ENCODE peak calls at places on chromosomes 7 and 10, in four cellular contexts. One of them, this sample, is unnamed. For H3K4me1, the result is how much of the 10 kb centered on the place peaks cover.

GRCh38 chr7:40944981-40945585 is 757.8 kb downstream of the INHBA start:
- DNase-seq in upper lobe of right lung: no peak
- DNase-seq in CD8-positive, alpha-beta T cell: no peak
- DNase-seq in cardiac muscle cell: no peak
- DNase-seq in this sample: no peak

GRCh38 chr10:63627881-63628296 is 106.7 kb downstream of the REEP3 start:
- DNase-seq in upper lobe of right lung: no peak
- DNase-seq in CD8-positive, alpha-beta T cell: no peak
- DNase-seq in cardiac muscle cell: no peak
- DNase-seq in this sample: no peak

GRCh38 chr7:11758627-11759111 is 73.3 kb downstream of the THSD7A start:
- DNase-seq in upper lobe of right lung: no peak
- DNase-seq in CD8-positive, alpha-beta T cell: no peak
- DNase-seq in cardiac muscle cell: no peak
- DNase-seq in this sample: no peak

GRCh38 chr10:88194041-88194887 is 330.8 kb downstream of the PTEN start:
- DNase-seq in upper lobe of right lung: no peak
- DNase-seq in CD8-positive, alpha-beta T cell: peak
- DNase-seq in cardiac muscle cell: no peak
- DNase-seq in this sample: no peak

GRCh38 chr10:123521556-123521955 is 144.6 kb upstream of the GPR26 start:
- DNase-seq in upper lobe of right lung: no peak
- DNase-seq in CD8-positive, alpha-beta T cell: no peak
- DNase-seq in cardiac muscle cell: no peak
- DNase-seq in this sample: no peak

GRCh38 chr10:18332048-18332447 is 191.8 kb downstream of the CACNB2 start:
- DNase-seq in upper lobe of right lung: no peak
- DNase-seq in CD8-positive, alpha-beta T cell: no peak
- DNase-seq in cardiac muscle cell: peak
- DNase-seq in this sample: no peak

GRCh38 chr10:25028711-25029110 is 12.3 kb downstream of the THNSL1 start:
- DNase-seq in upper lobe of right lung: no peak
- DNase-seq in CD8-positive, alpha-beta T cell: no peak
- DNase-seq in cardiac muscle cell: no peak
- DNase-seq in this sample: no peak

GRCh38 chr7:22591271-22591670 is 91.3 kb upstream of the STEAP1B start:
- DNase-seq in upper lobe of right lung: no peak
- DNase-seq in CD8-positive, alpha-beta T cell: no peak
- DNase-seq in cardiac muscle cell: no peak
- DNase-seq in this sample: no peak

GRCh38 chr7:111459757-111460280 is 102.5 kb downstream of the IMMP2L start:
- DNase-seq in upper lobe of right lung: no peak
- DNase-seq in CD8-positive, alpha-beta T cell: no peak
- DNase-seq in cardiac muscle cell: no peak
- DNase-seq in this sample: no peak

GRCh38 chr10:7787150-7787856 is 490 bp downstream of the KIN start:
- DNase-seq in upper lobe of right lung: no peak
- DNase-seq in CD8-positive, alpha-beta T cell: no peak
- DNase-seq in cardiac muscle cell: no peak
- DNase-seq in this sample: no peak

GRCh38 chr10:55943403-55943802 is 417.7 kb downstream of the ZWINT start:
- DNase-seq in upper lobe of right lung: no peak
- DNase-seq in CD8-positive, alpha-beta T cell: no peak
- DNase-seq in cardiac muscle cell: no peak
- DNase-seq in this sample: no peak

GRCh38 chr7:11742496-11742895 is 89.5 kb downstream of the THSD7A start:
- DNase-seq in upper lobe of right lung: no peak
- DNase-seq in CD8-positive, alpha-beta T cell: no peak
- DNase-seq in cardiac muscle cell: no peak
- DNase-seq in this sample: no peak

GRCh38 chr10:11863353-11864105 is 40.4 kb downstream of the PROSER2 start:
- DNase-seq in upper lobe of right lung: peak
- DNase-seq in CD8-positive, alpha-beta T cell: peak
- DNase-seq in cardiac muscle cell: no peak
- DNase-seq in this sample: no peak

GRCh38 chr10:68561804-68562649 is 1.9 kb downstream of the TET1 start:
- DNase-seq in upper lobe of right lung: no peak
- DNase-seq in CD8-positive, alpha-beta T cell: no peak
- DNase-seq in cardiac muscle cell: peak
- DNase-seq in this sample: no peak

GRCh38 chr7:104845541-104845940 is 168.5 kb upstream of the KMT2E start:
- DNase-seq in upper lobe of right lung: no peak
- DNase-seq in CD8-positive, alpha-beta T cell: no peak
- DNase-seq in cardiac muscle cell: no peak
- DNase-seq in this sample: no peak

GRCh38 chr10:35412900-35413491 is 76.7 kb downstream of the CCNY start:
- DNase-seq in upper lobe of right lung: no peak
- DNase-seq in CD8-positive, alpha-beta T cell: no peak
- DNase-seq in cardiac muscle cell: no peak
- DNase-seq in this sample: no peak

GRCh38 chr10:35852721-35853120 is 210.6 kb upstream of the FZD8 start:
- DNase-seq in upper lobe of right lung: no peak
- DNase-seq in CD8-positive, alpha-beta T cell: no peak
- DNase-seq in cardiac muscle cell: no peak
- DNase-seq in this sample: no peak

GRCh38 chr7:3309140-3309539 is 8.1 kb downstream of the SDK1 start:
- DNase-seq in upper lobe of right lung: no peak
- DNase-seq in CD8-positive, alpha-beta T cell: no peak
- DNase-seq in cardiac muscle cell: no peak
- DNase-seq in this sample: no peak

GRCh38 chr7:117950601-117951278 is 77.5 kb upstream of the CTTNBP2 start:
- DNase-seq in upper lobe of right lung: no peak
- DNase-seq in CD8-positive, alpha-beta T cell: no peak
- DNase-seq in cardiac muscle cell: no peak
- DNase-seq in this sample: no peak

GRCh38 chr10:44186150-44186549 is 198.7 kb downstream of the CXCL12 start:
- DNase-seq in upper lobe of right lung: no peak
- DNase-seq in CD8-positive, alpha-beta T cell: no peak
- DNase-seq in cardiac muscle cell: no peak
- DNase-seq in this sample: no peak

GRCh38 chr7:81268551-81268950 is 349.7 kb upstream of the SEMA3C start:
- DNase-seq in upper lobe of right lung: no peak
- DNase-seq in CD8-positive, alpha-beta T cell: no peak
- DNase-seq in cardiac muscle cell: no peak
- DNase-seq in this sample: no peak

GRCh38 chr10:49112851-49113250 is 2.5 kb downstream of the VSTM4 start:
- DNase-seq in upper lobe of right lung: no peak
- DNase-seq in CD8-positive, alpha-beta T cell: no peak
- DNase-seq in cardiac muscle cell: no peak
- DNase-seq in this sample: no peak

GRCh38 chr7:12583922-12584321 is 13.4 kb downstream of the SCIN start:
- DNase-seq in upper lobe of right lung: no peak
- DNase-seq in CD8-positive, alpha-beta T cell: no peak
- DNase-seq in cardiac muscle cell: no peak
- DNase-seq in this sample: no peak

DNA sequence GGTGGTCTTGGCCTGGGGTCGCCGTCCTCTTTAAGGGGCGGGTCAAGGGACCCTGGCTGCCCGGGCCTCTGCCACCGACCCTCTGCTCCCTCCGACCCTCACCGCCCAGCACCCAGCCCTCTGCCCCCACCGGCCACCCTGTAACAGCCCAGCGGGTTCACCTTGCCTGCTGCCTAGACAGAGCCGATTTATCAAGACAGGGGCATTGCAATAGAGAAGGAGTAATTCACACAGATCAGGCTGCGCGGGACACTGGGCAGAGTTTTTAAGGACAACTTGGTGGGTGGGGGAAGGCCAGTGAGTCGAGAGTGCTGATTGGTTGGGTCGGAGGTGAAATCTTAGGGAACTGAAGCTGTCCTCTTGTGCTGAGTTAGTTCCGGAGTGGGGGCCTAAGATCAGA is 779 bp upstream of the ADCK2 start:
- DNase-seq in upper lobe of right lung: peak
- DNase-seq in CD8-positive, alpha-beta T cell: no peak
- DNase-seq in cardiac muscle cell: no peak
- DNase-seq in this sample: no peak
- H3K4me3 ChIP-seq in upper lobe of right lung: no peak
- H3K4me3 ChIP-seq in CD8-positive, alpha-beta T cell: no peak
- H3K4me3 ChIP-seq in cardiac muscle cell: no peak
- H3K4me3 ChIP-seq in this sample: peak

GRCh38 chr10:117134084-117135025 is 3.7 kb downstream of the VAX1 start:
- DNase-seq in upper lobe of right lung: no peak
- DNase-seq in CD8-positive, alpha-beta T cell: no peak
- DNase-seq in cardiac muscle cell: peak
- DNase-seq in this sample: no peak
- TF ChIP-seq CTCF in upper lobe of right lung: no peak
- TF ChIP-seq CTCF in CD8-positive, alpha-beta T cell: no peak
- TF ChIP-seq CTCF in cardiac muscle cell: no peak
- TF ChIP-seq CTCF in this sample: no peak

GRCh38 chr10:110872984-110873569 is 1.3 kb downstream of the PDCD4 start:
- DNase-seq in upper lobe of right lung: no peak
- DNase-seq in CD8-positive, alpha-beta T cell: no peak
- DNase-seq in cardiac muscle cell: no peak
- DNase-seq in this sample: no peak

GRCh38 chr10:110872145-110872983 is 636 bp downstream of the PDCD4 start:
- DNase-seq in upper lobe of right lung: peak
- DNase-seq in CD8-positive, alpha-beta T cell: peak
- DNase-seq in cardiac muscle cell: peak
- DNase-seq in this sample: peak

GRCh38 chr10:110868981-110869380 is 2.7 kb upstream of the PDCD4 start:
- DNase-seq in upper lobe of right lung: no peak
- DNase-seq in CD8-positive, alpha-beta T cell: peak
- DNase-seq in cardiac muscle cell: no peak
- DNase-seq in this sample: no peak

GRCh38 chr10:110870823-110871235 is 899 bp upstream of the PDCD4 start:
- DNase-seq in upper lobe of right lung: no peak
- DNase-seq in CD8-positive, alpha-beta T cell: no peak
- DNase-seq in cardiac muscle cell: no peak
- DNase-seq in this sample: no peak

GRCh38 chr10:110871236-110872084 is at the start of gene PDCD4:
- DNase-seq in upper lobe of right lung: peak
- DNase-seq in CD8-positive, alpha-beta T cell: peak
- DNase-seq in cardiac muscle cell: peak
- DNase-seq in this sample: peak
- H3K4me1 ChIP-seq in upper lobe of right lung: under half
- H3K4me1 ChIP-seq in CD8-positive, alpha-beta T cell: half or more
- H3K4me1 ChIP-seq in cardiac muscle cell: under half
- H3K4me1 ChIP-seq in this sample: under half

GRCh38 chr7:113270790-113271189 is 152.4 kb upstream of the SMIM30 start:
- DNase-seq in upper lobe of right lung: no peak
- DNase-seq in CD8-positive, alpha-beta T cell: no peak
- DNase-seq in cardiac muscle cell: no peak
- DNase-seq in this sample: no peak
- H3K4me3 ChIP-seq in upper lobe of right lung: no peak
- H3K4me3 ChIP-seq in CD8-positive, alpha-beta T cell: no peak
- H3K4me3 ChIP-seq in cardiac muscle cell: no peak
- H3K4me3 ChIP-seq in this sample: no peak

DNA sequence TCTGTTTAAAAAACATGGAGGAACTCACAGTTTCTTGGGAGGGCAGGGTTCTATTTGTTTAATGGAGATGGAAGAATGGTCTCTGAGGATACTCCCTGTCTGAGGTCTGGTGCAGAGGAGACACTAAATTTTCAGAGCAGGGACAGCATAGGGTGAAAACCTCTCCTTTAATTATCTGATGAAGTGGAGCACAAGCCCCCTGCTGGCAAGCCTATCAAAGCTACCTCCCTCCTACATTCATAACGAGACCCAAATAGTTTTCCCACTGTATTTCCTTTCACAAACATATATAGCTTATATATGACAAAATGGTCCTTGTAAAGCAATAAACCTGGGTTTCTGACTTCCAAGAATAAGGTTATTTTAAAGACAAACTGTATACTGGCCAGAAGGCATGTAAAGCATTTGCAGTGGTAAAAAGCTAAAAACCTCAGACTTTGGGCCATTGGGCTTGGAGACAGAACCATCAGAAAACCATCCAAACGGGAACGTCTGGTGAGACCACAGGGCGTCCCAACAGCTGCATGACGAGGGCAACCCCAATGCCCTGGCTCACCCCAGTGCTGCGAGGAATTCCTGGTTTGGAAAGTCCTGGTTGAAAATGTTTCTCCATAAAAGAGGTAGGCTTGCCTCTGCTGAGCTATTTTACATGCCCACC is 201.3 kb downstream of the FANK1 start:
- DNase-seq in upper lobe of right lung: no peak
- DNase-seq in CD8-positive, alpha-beta T cell: no peak
- DNase-seq in cardiac muscle cell: no peak
- DNase-seq in this sample: no peak
- TF ChIP-seq CTCF in upper lobe of right lung: no peak
- TF ChIP-seq CTCF in CD8-positive, alpha-beta T cell: no peak
- TF ChIP-seq CTCF in cardiac muscle cell: peak
- TF ChIP-seq CTCF in this sample: peak

GRCh38 chr7:134726581-134726980 is 52.9 kb upstream of the CALD1 start:
- DNase-seq in upper lobe of right lung: no peak
- DNase-seq in CD8-positive, alpha-beta T cell: no peak
- DNase-seq in cardiac muscle cell: no peak
- DNase-seq in this sample: no peak
- H3K4me1 ChIP-seq in upper lobe of right lung: under half
- H3K4me1 ChIP-seq in CD8-positive, alpha-beta T cell: under half
- H3K4me1 ChIP-seq in cardiac muscle cell: under half
- H3K4me1 ChIP-seq in this sample: under half

DNA sequence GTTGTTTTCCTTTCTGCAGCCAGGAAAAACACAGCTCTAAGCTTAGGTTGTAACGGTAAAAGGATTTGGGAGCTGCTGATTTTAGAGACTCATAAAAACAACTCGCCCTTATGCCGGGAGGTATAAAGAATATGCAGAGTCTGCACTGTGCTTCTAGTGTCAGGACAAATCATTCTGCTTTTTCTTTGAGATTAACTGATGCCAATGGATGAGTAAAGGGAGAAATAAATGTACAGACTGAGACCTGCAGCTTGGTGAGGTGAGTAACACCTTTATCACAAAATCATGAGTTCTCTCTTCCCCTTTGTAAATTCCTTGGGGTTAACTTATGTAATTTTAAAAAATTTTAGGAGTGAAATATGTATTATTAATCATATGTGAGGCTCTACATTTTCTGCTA is 1.9 kb upstream of the SFR1 start:
- DNase-seq in upper lobe of right lung: no peak
- DNase-seq in CD8-positive, alpha-beta T cell: no peak
- DNase-seq in cardiac muscle cell: no peak
- DNase-seq in this sample: no peak
- H3K4me3 ChIP-seq in upper lobe of right lung: no peak
- H3K4me3 ChIP-seq in CD8-positive, alpha-beta T cell: no peak
- H3K4me3 ChIP-seq in cardiac muscle cell: no peak
- H3K4me3 ChIP-seq in this sample: no peak

DNA sequence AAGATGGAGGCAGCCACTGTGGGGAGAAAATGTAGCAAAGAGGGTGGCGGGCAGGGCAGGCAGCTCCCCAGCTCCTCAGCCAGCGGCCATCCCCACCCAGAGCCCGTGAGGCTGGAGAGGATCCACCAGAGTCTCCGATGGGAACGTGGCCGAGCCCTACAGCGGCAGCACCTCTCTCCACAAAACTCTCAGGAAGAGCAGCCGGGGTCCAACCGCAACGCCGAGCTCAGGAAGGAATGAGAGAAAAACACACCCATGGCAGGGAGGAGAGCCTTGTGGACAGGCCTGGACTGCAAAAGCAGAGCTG is 54.0 kb upstream of the ADGRA1 start:
- DNase-seq in upper lobe of right lung: no peak
- DNase-seq in CD8-positive, alpha-beta T cell: no peak
- DNase-seq in cardiac muscle cell: no peak
- DNase-seq in this sample: no peak
- TF ChIP-seq CTCF in upper lobe of right lung: no peak
- TF ChIP-seq CTCF in CD8-positive, alpha-beta T cell: no peak
- TF ChIP-seq CTCF in cardiac muscle cell: no peak
- TF ChIP-seq CTCF in this sample: no peak

GRCh38 chr7:2244404-2244803 is 2.4 kb downstream of the NUDT1 start:
- DNase-seq in upper lobe of right lung: no peak
- DNase-seq in CD8-positive, alpha-beta T cell: no peak
- DNase-seq in cardiac muscle cell: no peak
- DNase-seq in this sample: no peak
- H3K4me1 ChIP-seq in upper lobe of right lung: under half
- H3K4me1 ChIP-seq in CD8-positive, alpha-beta T cell: under half
- H3K4me1 ChIP-seq in cardiac muscle cell: under half
- H3K4me1 ChIP-seq in this sample: under half

This sample was measured in kidney.